ENCODE peak calls at places on chromosome 4, in four cellular contexts. O is endodermal cell, U is PC-3, E is GM12878. F is an unnamed sample.

GRCh38 chr4:150501983-150502382 is 80.0 kb upstream of the MAB21L2 start:
- DNase-seq in O (no peak), U (no peak), E (no peak), F (no peak)

GRCh38 chr4:87118826-87119225 is 101.6 kb downstream of the KLHL8 start:
- DNase-seq in O (peak; percentile 63), U (no peak), E (no peak), F (no peak)

GRCh38 chr4:73698217-73698616 is 42.2 kb upstream of the CXCL8 start:
- DNase-seq in O (no peak), U (peak; percentile 44), E (no peak), F (no peak)

GRCh38 chr4:53490161-53490915 is 100.9 kb downstream of the LNX1 start:
- DNase-seq in O (no peak), U (no peak), E (no peak), F (no peak)

GRCh38 chr4:108433832-108434231 is 186.5 kb upstream of the RPL34 start:
- DNase-seq in O (no peak), U (peak; percentile 34), E (no peak), F (no peak)

GRCh38 chr4:185513489-185514181 is 21.7 kb downstream of the PDLIM3 start:
- DNase-seq in O (no peak), U (peak; percentile 43), E (peak; percentile 2), F (no peak)

GRCh38 chr4:16537926-16538325 is 311.7 kb upstream of the TAPT1 start:
- DNase-seq in O (no peak), U (no peak), E (no peak), F (no peak)

GRCh38 chr4:70559216-70559830 is 32.7 kb upstream of the AMBN start:
- DNase-seq in O (peak; percentile 79), U (peak; percentile 79), E (no peak), F (no peak)

DNA sequence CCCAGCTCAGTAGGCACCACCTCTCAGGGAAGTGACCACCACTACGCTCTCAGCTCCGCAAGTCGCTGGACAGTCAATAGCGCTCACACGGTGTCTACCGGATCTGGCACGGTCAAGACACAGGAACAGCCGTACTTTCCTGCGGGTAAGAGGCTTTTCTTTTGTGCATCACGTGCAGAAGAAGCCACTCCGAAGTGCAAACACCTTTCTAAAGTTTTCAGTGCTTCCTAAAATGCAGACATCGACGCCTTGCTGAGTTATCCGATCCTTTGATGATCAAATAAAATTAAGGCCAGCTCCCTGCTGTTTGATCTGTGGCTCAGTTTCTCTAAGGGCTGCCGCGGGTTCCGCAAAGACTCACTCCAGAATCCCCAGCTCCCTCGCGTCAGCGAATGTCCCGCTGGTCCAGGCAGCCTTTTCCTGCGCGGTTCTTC is 71.8 kb downstream of the FBXO8 start:
- DNase-seq in O (peak; percentile 50), U (no peak), E (no peak), F (no peak)
- H3K9ac ChIP-seq in O (no peak overlapping the region), U (no peak overlapping the region), E (no peak overlapping the region), F (no peak overlapping the region)

GRCh38 chr4:113764720-113765264 is 3.3 kb upstream of the CAMK2D start:
- DNase-seq in O (no peak), U (no peak), E (no peak), F (no peak)
- H3K9ac ChIP-seq in O (no peak overlapping the region), U (no peak overlapping the region), E (no peak overlapping the region), F (no peak overlapping the region)

DNA sequence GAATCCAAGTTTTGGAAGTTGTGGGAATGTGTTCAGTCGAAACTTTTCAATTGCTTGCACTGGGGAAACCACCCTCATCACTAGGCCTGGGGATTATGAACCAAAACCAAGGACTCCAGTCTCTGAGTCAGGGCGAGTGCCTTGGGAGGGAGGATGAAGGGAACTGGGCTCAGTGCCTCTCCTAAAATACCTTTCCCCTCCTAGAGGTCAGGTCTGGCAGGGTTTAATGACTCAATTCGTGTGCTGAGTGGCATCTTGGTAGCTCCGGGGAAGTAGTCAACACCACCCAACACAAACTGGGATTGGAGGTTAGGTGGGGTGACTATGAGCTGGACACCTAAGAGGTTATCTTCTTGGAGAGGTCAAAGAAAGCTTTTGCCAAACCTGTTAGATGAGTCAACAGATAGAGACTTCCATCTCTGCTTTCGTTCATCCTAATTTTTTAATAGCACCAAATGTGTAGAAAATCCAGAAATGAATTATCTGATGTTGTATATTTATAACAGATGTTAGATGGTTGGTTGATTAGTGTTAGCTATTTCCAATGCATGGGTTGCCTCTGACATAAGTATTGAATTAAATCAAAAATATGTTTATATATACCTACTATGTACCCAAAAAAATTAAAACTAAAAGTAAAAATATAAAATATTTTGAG is 202.8 kb downstream of the SHROOM3 start:
- DNase-seq in O (no peak), U (peak; percentile 82), E (no peak), F (no peak)
- H3K9ac ChIP-seq in O (no peak overlapping the region), U (no peak overlapping the region), E (no peak overlapping the region), F (no peak overlapping the region)

GRCh38 chr4:663438-664428 is 10.3 kb downstream of the ATP5ME start:
- DNase-seq in O (peak; percentile 89), U (no peak), E (no peak), F (peak; percentile 88)
- H3K9ac ChIP-seq in O (no peak overlapping the region), U (no peak overlapping the region), E (peak overlapping the region; percentile 68), F (peak overlapping the region; percentile 51)

DNA sequence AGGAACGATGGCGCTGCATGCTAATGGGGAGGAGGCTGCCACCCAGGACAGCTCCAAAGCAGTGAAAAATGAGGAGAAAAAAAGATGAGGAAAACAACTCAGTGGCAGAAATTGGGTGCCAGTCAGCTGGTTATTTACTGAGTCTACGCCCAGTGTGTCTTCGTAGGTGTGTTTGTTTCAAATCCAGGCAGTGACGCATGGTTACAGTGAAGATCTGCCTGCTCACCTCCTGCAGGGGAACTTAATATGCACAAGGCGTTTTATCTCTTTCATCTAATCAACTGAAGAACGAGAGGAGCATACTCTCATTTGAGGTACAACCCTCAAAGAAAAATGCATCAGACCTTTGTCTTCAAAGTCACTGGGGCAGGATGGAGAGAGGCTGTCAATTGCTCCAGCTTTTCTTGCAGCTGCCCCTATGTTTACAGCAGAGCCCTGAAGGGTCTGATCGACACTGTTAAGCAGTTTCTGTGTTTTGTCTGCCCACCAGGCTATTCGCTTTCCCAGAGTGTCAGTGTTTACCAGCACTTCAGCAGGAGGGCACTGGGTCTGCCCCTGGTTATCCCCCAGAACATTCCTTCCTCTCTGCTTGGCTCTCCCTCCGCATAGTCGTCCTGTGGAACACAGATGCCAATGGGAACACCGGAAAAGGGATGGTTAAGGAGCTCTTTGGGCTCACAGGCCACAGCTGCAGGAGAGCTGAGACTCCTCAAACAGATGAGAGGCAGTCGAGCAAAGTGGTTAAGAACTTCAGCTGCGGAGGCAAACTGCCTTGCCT is 71.1 kb upstream of the FBXW7 start:
- DNase-seq in O (peak; percentile 78), U (peak; percentile 52), E (no peak), F (no peak)
- H3K9ac ChIP-seq in O (no peak overlapping the region), U (no peak overlapping the region), E (no peak overlapping the region), F (no peak overlapping the region)

GRCh38 chr4:55530167-55530566 is 16.5 kb downstream of the CLOCK start:
- DNase-seq in O (no peak), U (no peak), E (no peak), F (no peak)

GRCh38 chr4:55540271-55540670 is 6.4 kb downstream of the CLOCK start:
- DNase-seq in O (no peak), U (no peak), E (no peak), F (no peak)

GRCh38 chr4:55528495-55528894 is 18.2 kb downstream of the CLOCK start:
- DNase-seq in O (no peak), U (no peak), E (no peak), F (no peak)

DNA sequence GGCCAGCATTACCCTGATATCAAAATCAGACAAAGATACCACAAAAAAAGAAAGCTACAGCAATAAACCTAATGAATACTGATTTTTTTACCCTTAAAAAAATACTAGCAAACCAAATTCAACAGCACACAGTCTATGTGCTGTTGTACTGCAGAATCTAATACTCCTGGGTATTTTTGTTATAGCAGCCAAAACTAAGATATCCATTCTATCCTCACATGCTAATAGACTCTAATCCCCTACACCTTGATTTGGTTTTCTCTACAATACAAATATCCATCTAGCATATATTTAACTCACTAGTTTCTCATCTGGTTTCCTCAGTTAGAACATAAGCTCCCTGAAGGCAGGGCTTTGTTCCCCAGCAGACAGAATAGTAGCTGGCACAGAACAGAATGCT is 12.4 kb downstream of the CLOCK start:
- DNase-seq in O (no peak), U (no peak), E (no peak), F (no peak)
- H3K9ac ChIP-seq in O (no peak overlapping the region), U (no peak overlapping the region), E (no peak overlapping the region), F (no peak overlapping the region)

GRCh38 chr4:143653031-143653430 is 47.4 kb downstream of the FREM3 start:
- DNase-seq in O (no peak), U (no peak), E (no peak), F (no peak)

GRCh38 chr4:143658336-143658735 is 42.1 kb downstream of the FREM3 start:
- DNase-seq in O (no peak), U (no peak), E (no peak), F (no peak)

GRCh38 chr4:143654571-143654970 is 45.9 kb downstream of the FREM3 start:
- DNase-seq in O (no peak), U (no peak), E (no peak), F (no peak)
- H3K9ac ChIP-seq in O (no peak overlapping the region), U (no peak overlapping the region), E (no peak overlapping the region), F (no peak overlapping the region)

DNA sequence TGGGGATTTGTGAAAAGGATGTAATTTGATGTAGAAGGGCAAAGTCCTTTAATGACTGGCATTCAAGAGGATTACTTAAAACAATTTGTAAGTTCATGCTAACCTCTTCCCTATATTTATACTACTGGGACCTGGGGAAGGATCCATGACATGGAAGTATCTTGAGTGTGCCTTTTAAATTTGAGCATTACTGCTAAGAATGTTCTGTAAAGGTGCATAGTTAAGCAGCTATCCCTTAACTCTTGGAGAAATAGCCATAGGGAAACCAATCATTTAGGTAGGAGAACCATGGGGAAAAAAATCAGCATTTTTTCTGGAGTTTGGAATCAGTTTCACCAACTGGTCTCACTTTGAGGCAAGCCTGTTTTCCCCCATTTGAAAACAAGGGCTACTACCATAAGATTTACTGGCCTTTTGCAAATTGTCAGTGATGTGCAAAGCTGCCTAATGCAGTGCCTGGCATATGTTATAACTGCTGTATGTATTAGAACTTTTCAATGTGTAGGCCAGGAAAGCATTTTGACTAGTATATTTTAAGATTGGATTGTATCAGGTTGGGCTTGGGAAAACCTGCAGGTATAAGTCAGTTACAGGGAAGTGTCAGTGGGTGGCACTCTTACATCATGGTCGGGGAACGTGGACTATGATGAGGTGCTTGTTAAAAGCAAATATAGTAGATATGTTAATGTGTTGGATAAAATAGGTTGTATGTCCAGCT is 72.1 kb downstream of the PRSS12 start:
- DNase-seq in O (peak; percentile 79), U (peak; percentile 60), E (peak; percentile 38), F (no peak)
- H3K9ac ChIP-seq in O (peak overlapping the region; percentile 7), U (peak overlapping the region; percentile 100), E (peak overlapping the region; percentile 90), F (no peak overlapping the region)

GRCh38 chr4:126411047-126411446 is 1096.3 kb downstream of the FAT4 start:
- DNase-seq in O (no peak), U (no peak), E (no peak), F (no peak)

GRCh38 chr4:126404549-126404948 is 1089.8 kb downstream of the FAT4 start:
- DNase-seq in O (no peak), U (no peak), E (no peak), F (no peak)

GRCh38 chr4:126405369-126405982 is 1090.7 kb downstream of the FAT4 start:
- DNase-seq in O (no peak), U (no peak), E (no peak), F (no peak)
- H3K9ac ChIP-seq in O (no peak overlapping the region), U (no peak overlapping the region), E (no peak overlapping the region), F (no peak overlapping the region)

GRCh38 chr4:139686988-139687387 is 21.4 kb downstream of the MGST2 start:
- DNase-seq in O (no peak), U (no peak), E (no peak), F (no peak)

GRCh38 chr4:139689093-139689722 is 23.6 kb downstream of the MGST2 start:
- DNase-seq in O (no peak), U (no peak), E (no peak), F (no peak)

GRCh38 chr4:139694522-139694921 is 28.9 kb downstream of the MGST2 start:
- DNase-seq in O (no peak), U (no peak), E (no peak), F (no peak)

GRCh38 chr4:139696491-139696890 is 30.9 kb downstream of the MGST2 start:
- DNase-seq in O (no peak), U (no peak), E (no peak), F (no peak)

GRCh38 chr4:139692300-139693012 is 26.8 kb downstream of the MGST2 start:
- DNase-seq in O (peak; percentile 75), U (no peak), E (no peak), F (no peak)
- H3K9ac ChIP-seq in O (no peak overlapping the region), U (no peak overlapping the region), E (no peak overlapping the region), F (no peak overlapping the region)

F was measured in kidney.